ENCODE peak calls at places on chromosomes 12 and 14, in seven cellular contexts. O, K, T, D, A, E and J are unnamed samples.

GRCh38 chr14:81669308-81669707 is 135.7 kb upstream of the SEL1L start:
- DNase-seq in O (no peak), K (no peak), T (no peak), D (no peak), A (no peak), E (no peak), J (no peak)

GRCh38 chr12:119988788-119989618 is at the start of gene BICDL1:
- DNase-seq in O (no peak), K (peak), T (peak), D (peak), A (peak), E (peak), J (peak)

GRCh38 chr12:59250766-59251165 is 330.5 kb upstream of the LRIG3 start:
- DNase-seq in O (no peak), K (no peak), T (no peak), D (no peak), A (no peak), E (no peak), J (no peak)

GRCh38 chr14:29663281-29663801 is 264.3 kb downstream of the PRKD1 start:
- DNase-seq in O (no peak), K (no peak), T (no peak), D (no peak), A (no peak), E (no peak), J (no peak)

GRCh38 chr12:88633312-88633711 is 53.0 kb upstream of the KITLG start:
- DNase-seq in O (no peak), K (no peak), T (no peak), D (peak), A (no peak), E (no peak), J (no peak)

GRCh38 chr12:78703820-78704525 is 160.6 kb upstream of the SYT1 start:
- DNase-seq in O (no peak), K (no peak), T (no peak), D (peak), A (no peak), E (no peak), J (no peak)

GRCh38 chr12:87943666-87944065 is 85.5 kb downstream of the C12orf50 start:
- DNase-seq in O (no peak), K (no peak), T (no peak), D (no peak), A (no peak), E (no peak), J (no peak)

GRCh38 chr12:100842156-100842555 is 47.6 kb downstream of the ANO4 start:
- DNase-seq in O (no peak), K (no peak), T (no peak), D (no peak), A (no peak), E (no peak), J (no peak)

GRCh38 chr12:103282124-103282523 is 213.6 kb downstream of the C12orf42 start:
- DNase-seq in O (no peak), K (no peak), T (no peak), D (no peak), A (no peak), E (no peak), J (no peak)

GRCh38 chr14:102046337-102047278 is 40.2 kb downstream of the HSP90AA1 start:
- DNase-seq in O (no peak), K (peak), T (peak), D (peak), A (peak), E (no peak), J (no peak)

GRCh38 chr12:118307069-118307954 is 65.4 kb downstream of the TAOK3 start:
- DNase-seq in O (no peak), K (no peak), T (no peak), D (peak), A (no peak), E (no peak), J (peak)

DNA sequence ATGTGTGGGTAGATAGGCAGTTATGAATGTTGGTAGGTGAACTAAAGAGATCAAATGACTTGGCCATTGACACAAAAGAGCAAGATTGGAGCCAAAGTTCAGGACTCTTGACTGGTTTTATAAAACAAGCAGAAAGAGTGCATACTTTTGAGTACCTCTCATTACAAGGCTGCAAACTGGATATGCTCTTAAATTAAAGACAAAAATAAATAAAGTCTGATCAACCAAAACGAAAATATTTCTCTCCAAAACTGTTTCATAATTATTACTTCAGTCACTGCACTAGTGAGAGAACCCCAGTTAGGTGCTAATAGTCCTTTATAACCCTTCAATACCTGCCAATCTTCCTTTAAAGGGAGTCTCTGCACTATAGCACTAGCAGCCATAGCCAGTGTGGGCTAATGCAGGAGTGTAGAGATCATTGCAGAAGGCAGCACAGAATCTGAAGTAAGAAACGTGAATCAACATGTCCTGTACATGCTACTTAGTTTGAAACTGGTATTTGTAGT is 147.1 kb downstream of the FOXA1 start:
- DNase-seq in O (no peak), K (no peak), T (no peak), D (no peak), A (no peak), E (no peak), J (no peak)
- TF ChIP-seq CTCF in O (no peak), K (no peak), T (no peak), D (no peak), A (no peak), E (no peak), J (no peak)

GRCh38 chr14:106277503-106277902 is 751.1 kb downstream of the TMEM121 start:
- DNase-seq in O (no peak), K (no peak), T (no peak), D (no peak), A (no peak), E (no peak), J (no peak)
- TF ChIP-seq CTCF in O (no peak), K (no peak), T (peak), D (no peak), A (peak), E (no peak), J (peak)

GRCh38 chr14:79278286-79278797 is 933.0 kb downstream of the DIO2 start:
- DNase-seq in O (no peak), K (peak), T (no peak), D (no peak), A (peak), E (no peak), J (no peak)

GRCh38 chr14:79275367-79275655 is 936.0 kb downstream of the DIO2 start:
- DNase-seq in O (no peak), K (no peak), T (no peak), D (peak), A (no peak), E (no peak), J (no peak)

GRCh38 chr14:79271122-79271521 is 940.2 kb downstream of the DIO2 start:
- DNase-seq in O (no peak), K (no peak), T (no peak), D (no peak), A (no peak), E (no peak), J (no peak)

GRCh38 chr14:79278798-79279644 is 932.3 kb downstream of the DIO2 start:
- DNase-seq in O (peak), K (peak), T (peak), D (peak), A (peak), E (peak), J (no peak)

GRCh38 chr14:79274641-79275366 is 936.5 kb downstream of the DIO2 start:
- DNase-seq in O (no peak), K (no peak), T (no peak), D (peak), A (no peak), E (no peak), J (no peak)
- TF ChIP-seq CTCF in O (no peak), K (no peak), T (no peak), D (peak), A (no peak), E (no peak), J (no peak)

GRCh38 chr12:109449845-109450532 is 27.1 kb downstream of the KCTD10 start:
- DNase-seq in O (no peak), K (no peak), T (no peak), D (no peak), A (no peak), E (no peak), J (no peak)
- TF ChIP-seq CTCF in O (no peak), K (no peak), T (no peak), D (no peak), A (no peak), E (no peak), J (no peak)

DNA sequence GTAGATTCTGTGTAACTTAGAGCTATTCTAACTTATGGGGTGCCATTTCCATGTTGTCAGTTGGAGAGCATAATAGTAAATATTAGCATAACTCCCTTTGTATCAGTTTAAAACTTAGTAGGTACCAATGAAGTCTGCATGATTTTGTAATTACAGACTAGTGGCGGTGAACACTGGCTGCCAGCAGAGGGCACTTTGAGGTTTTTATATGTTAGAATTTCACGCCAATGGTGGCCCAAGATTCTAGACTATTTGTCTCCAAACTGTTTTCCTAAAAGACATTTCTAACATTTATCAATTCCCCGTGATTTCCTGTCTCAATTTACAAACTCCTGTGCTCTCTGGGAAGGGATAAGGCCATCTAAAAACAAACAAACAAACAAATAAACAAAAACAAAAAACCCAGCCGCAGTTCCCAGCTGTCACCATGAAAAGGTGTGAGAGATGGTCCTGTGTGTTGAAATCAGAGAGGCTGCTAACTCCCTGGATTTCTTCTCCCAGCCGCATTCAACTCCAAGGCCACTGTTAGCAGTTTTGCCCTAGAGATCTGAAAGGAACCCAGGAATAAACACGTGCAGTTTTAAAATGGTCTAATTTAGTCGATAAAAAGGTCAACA is 57.6 kb downstream of the BRMS1L start:
- DNase-seq in O (no peak), K (peak), T (no peak), D (peak), A (no peak), E (no peak), J (no peak)
- TF ChIP-seq CTCF in O (no peak), K (peak), T (peak), D (peak), A (peak), E (peak), J (peak)

GRCh38 chr12:39587247-39587646 is 32.4 kb downstream of the ABCD2 start:
- DNase-seq in O (no peak), K (no peak), T (no peak), D (no peak), A (no peak), E (no peak), J (no peak)
- TF ChIP-seq CTCF in O (no peak), K (no peak), T (no peak), D (no peak), A (no peak), E (no peak), J (no peak)

GRCh38 chr12:38850463-38850862 is 54.9 kb downstream of the CPNE8 start:
- DNase-seq in O (no peak), K (no peak), T (no peak), D (no peak), A (no peak), E (no peak), J (no peak)

GRCh38 chr12:38844237-38844636 is 61.2 kb downstream of the CPNE8 start:
- DNase-seq in O (no peak), K (no peak), T (no peak), D (no peak), A (no peak), E (no peak), J (no peak)

GRCh38 chr12:38847247-38847646 is 58.1 kb downstream of the CPNE8 start:
- DNase-seq in O (no peak), K (no peak), T (no peak), D (no peak), A (no peak), E (no peak), J (no peak)
- TF ChIP-seq CTCF in O (no peak), K (no peak), T (no peak), D (no peak), A (no peak), E (no peak), J (no peak)